ENCODE peak calls at places on chromosomes 3 and 15, in ten cellular contexts. H, K, V, G, Q, B, A, C, M and Y are unnamed samples.
A peak's percentile ranks its signal among the peaks of the same experiment; 100 is the strongest.

GRCh38 chr3:101466465-101467309 is 46.3 kb downstream of the SENP7 start:
- DNase-seq in H (no peak), K (peak; percentile 25), V (no peak), G (peak; percentile 18), Q (no peak), B (no peak), A (peak; percentile 41), C (peak; percentile 4), M (no peak), Y (no peak)

GRCh38 chr15:77032052-77032646 is 37.2 kb downstream of the PSTPIP1 start:
- DNase-seq in H (no peak), K (peak; percentile 21), V (no peak), G (peak; percentile 7), Q (no peak), B (no peak), A (no peak), C (peak; percentile 4), M (peak; percentile 1), Y (no peak)

GRCh38 chr3:114418724-114419543 is 125.1 kb downstream of the TIGIT start:
- DNase-seq in H (peak; percentile 34), K (no peak), V (peak; percentile 67), G (no peak), Q (peak; percentile 12), B (peak; percentile 43), A (no peak), C (no peak), M (no peak), Y (peak; percentile 87)

GRCh38 chr3:108780235-108780634 is 23.0 kb upstream of the RETNLB start:
- DNase-seq in H (no peak), K (no peak), V (no peak), G (no peak), Q (no peak), B (no peak), A (peak; percentile 13), C (no peak), M (peak; percentile 14), Y (no peak)

GRCh38 chr15:87267798-87268197 is 988.7 kb downstream of the NTRK3 start:
- DNase-seq in H (peak; percentile 81), K (no peak), V (peak; percentile 59), G (no peak), Q (no peak), B (peak; percentile 21), A (no peak), C (no peak), M (no peak), Y (no peak)

GRCh38 chr3:194565597-194566190 is 67.5 kb downstream of the TMEM44 start:
- DNase-seq in H (no peak), K (no peak), V (peak; percentile 74), G (no peak), Q (no peak), B (no peak), A (no peak), C (no peak), M (no peak), Y (no peak)

GRCh38 chr3:72629191-72629611 is 219.0 kb downstream of the SHQ1 start:
- DNase-seq in H (no peak), K (no peak), V (peak; percentile 68), G (no peak), Q (no peak), B (no peak), A (no peak), C (no peak), M (no peak), Y (no peak)

GRCh38 chr15:61575597-61575996 is 346.5 kb upstream of the RORA start:
- DNase-seq in H (no peak), K (no peak), V (no peak), G (no peak), Q (no peak), B (no peak), A (no peak), C (no peak), M (no peak), Y (no peak)

GRCh38 chr3:36302626-36303025 is 77.7 kb upstream of the STAC start:
- DNase-seq in H (no peak), K (no peak), V (no peak), G (no peak), Q (no peak), B (no peak), A (no peak), C (no peak), M (no peak), Y (no peak)

GRCh38 chr3:67461667-67462142 is 192.7 kb downstream of the SUCLG2 start:
- DNase-seq in H (peak; percentile 46), K (no peak), V (peak; percentile 12), G (no peak), Q (peak; percentile 9), B (peak; percentile 27), A (no peak), C (no peak), M (no peak), Y (no peak)

GRCh38 chr15:78024141-78024567 is 53.4 kb downstream of the TBC1D2B start:
- DNase-seq in H (no peak), K (peak; percentile 75), V (no peak), G (no peak), Q (peak; percentile 83), B (no peak), A (no peak), C (no peak), M (no peak), Y (no peak)

GRCh38 chr3:18789734-18790133 is 358.6 kb upstream of the KCNH8 start:
- DNase-seq in H (no peak), K (no peak), V (no peak), G (no peak), Q (no peak), B (no peak), A (no peak), C (no peak), M (no peak), Y (no peak)

GRCh38 chr15:56245871-56246814 is 2.5 kb upstream of the RFX7 start:
- DNase-seq in H (peak; percentile 87), K (peak; percentile 93), V (peak; percentile 91), G (peak; percentile 74), Q (peak; percentile 62), B (peak; percentile 73), A (peak; percentile 79), C (peak; percentile 93), M (peak; percentile 88), Y (peak; percentile 85)

GRCh38 chr3:183826448-183826847 is 1.1 kb upstream of the MAP6D1 start:
- DNase-seq in H (no peak), K (peak; percentile 48), V (no peak), G (no peak), Q (no peak), B (no peak), A (no peak), C (no peak), M (no peak), Y (no peak)

GRCh38 chr15:68003297-68003696 is 50.8 kb upstream of the PIAS1 start:
- DNase-seq in H (no peak), K (no peak), V (no peak), G (no peak), Q (no peak), B (no peak), A (no peak), C (no peak), M (no peak), Y (no peak)

GRCh38 chr3:140093742-140094141 is 158.8 kb downstream of the CLSTN2 start:
- DNase-seq in H (no peak), K (peak; percentile 34), V (peak; percentile 59), G (no peak), Q (peak; percentile 81), B (peak; percentile 11), A (no peak), C (no peak), M (no peak), Y (no peak)

GRCh38 chr15:89664441-89664840 is 9.2 kb upstream of the KIF7 start:
- DNase-seq in H (no peak), K (no peak), V (no peak), G (no peak), Q (no peak), B (no peak), A (no peak), C (no peak), M (no peak), Y (no peak)

GRCh38 chr15:67579967-67580366 is 37.5 kb downstream of the MAP2K5 start:
- DNase-seq in H (no peak), K (no peak), V (no peak), G (no peak), Q (no peak), B (no peak), A (no peak), C (no peak), M (no peak), Y (no peak)

GRCh38 chr3:134449277-134449676 is 36.5 kb downstream of the ANAPC13 start:
- DNase-seq in H (no peak), K (peak; percentile 46), V (peak; percentile 57), G (no peak), Q (peak; percentile 16), B (no peak), A (no peak), C (peak; percentile 47), M (no peak), Y (peak; percentile 84)

GRCh38 chr3:126356373-126357298 is 572 bp downstream of the KLF15 start:
- DNase-seq in H (no peak), K (peak; percentile 70), V (no peak), G (no peak), Q (peak; percentile 61), B (no peak), A (no peak), C (no peak), M (no peak), Y (peak; percentile 67)

GRCh38 chr3:187951452-187952190 is 202.3 kb upstream of the LPP start:
- DNase-seq in H (no peak), K (no peak), V (no peak), G (no peak), Q (no peak), B (no peak), A (no peak), C (no peak), M (no peak), Y (no peak)